ENCODE peak calls at places on chromosomes 4 and X, in five cellular contexts. H is Peyer's patch, W is adrenal gland, K is A549, D is HCT116. G is an unnamed sample.

GRCh38 chr4:14929669-14930068 is 72.6 kb upstream of the CPEB2 start:
- DNase-seq in H (no peak), W (no peak), K (no peak), D (no peak), G (no peak)

GRCh38 chr4:147198411-147199051 is 252.9 kb upstream of the TTC29 start:
- DNase-seq in H (no peak), W (no peak), K (no peak), D (no peak), G (no peak)

GRCh38 chr4:26360273-26360672 is 39.5 kb downstream of the RBPJ start:
- DNase-seq in H (no peak), W (no peak), K (no peak), D (no peak), G (no peak)

GRCh38 chr4:112083587-112084347 is 61.5 kb upstream of the FAM241A start:
- DNase-seq in H (no peak), W (no peak), K (peak), D (no peak), G (no peak)

GRCh38 chr4:172168888-172169287 is 355.7 kb downstream of the GALNTL6 start:
- DNase-seq in H (no peak), W (no peak), K (no peak), D (no peak), G (no peak)

GRCh38 chr4:110854021-110854678 is 231.3 kb upstream of the PITX2 start:
- DNase-seq in H (no peak), W (no peak), K (no peak), D (no peak), G (no peak)

GRCh38 chr4:124386648-124387047 is 325.9 kb downstream of the ANKRD50 start:
- DNase-seq in H (no peak), W (no peak), K (no peak), D (no peak), G (no peak)

GRCh38 chr4:127641524-127641923 is 8.8 kb downstream of the INTU start:
- DNase-seq in H (no peak), W (no peak), K (no peak), D (no peak), G (no peak)

GRCh38 chrX:39164212-39164611 is 363.0 kb downstream of the MID1IP1 start:
- DNase-seq in H (no peak), W (no peak), K (no peak), D (no peak), G (no peak)

GRCh38 chr4:141909541-141909940 is 273.2 kb downstream of the IL15 start:
- DNase-seq in H (no peak), W (no peak), K (no peak), D (no peak), G (no peak)

GRCh38 chrX:69243276-69243675 is 78.0 kb upstream of the PJA1 start:
- DNase-seq in H (no peak), W (no peak), K (no peak), D (no peak), G (no peak)

GRCh38 chr4:72677886-72678285 is 108.9 kb upstream of the ADAMTS3 start:
- DNase-seq in H (no peak), W (no peak), K (no peak), D (no peak), G (no peak)

GRCh38 chr4:116055857-116056827 is 942.7 kb upstream of the NDST4 start:
- DNase-seq in H (no peak), W (no peak), K (no peak), D (peak), G (no peak)

GRCh38 chrX:83847339-83847738 is 13.6 kb upstream of the CYLC1 start:
- DNase-seq in H (no peak), W (no peak), K (no peak), D (no peak), G (no peak)

GRCh38 chr4:99013402-99013843 is 17.9 kb downstream of the METAP1 start:
- DNase-seq in H (no peak), W (no peak), K (no peak), D (no peak), G (no peak)

GRCh38 chr4:41268721-41269517 is 12.2 kb downstream of the UCHL1 start:
- DNase-seq in H (no peak), W (no peak), K (no peak), D (no peak), G (no peak)

GRCh38 chr4:54482529-54482961 is 175.2 kb upstream of the KIT start:
- DNase-seq in H (no peak), W (peak), K (no peak), D (no peak), G (no peak)

GRCh38 chr4:139676913-139677585 is 11.4 kb downstream of the MGST2 start:
- DNase-seq in H (no peak), W (peak), K (no peak), D (no peak), G (no peak)

GRCh38 chr4:8745828-8746225 is 125.8 kb downstream of the HMX1 start:
- DNase-seq in H (no peak), W (no peak), K (no peak), D (no peak), G (peak)

GRCh38 chr4:36088542-36088941 is 155.8 kb downstream of the ARAP2 start:
- DNase-seq in H (no peak), W (no peak), K (no peak), D (no peak), G (no peak)

GRCh38 chr4:164011791-164012190 is 517.3 kb downstream of the TMA16 start:
- DNase-seq in H (no peak), W (no peak), K (no peak), D (no peak), G (no peak)

GRCh38 chrX:55867254-55867653 is 149.7 kb downstream of the RRAGB start:
- DNase-seq in H (no peak), W (no peak), K (no peak), D (no peak), G (no peak)

GRCh38 chr4:164012396-164013027 is 518.0 kb downstream of the TMA16 start:
- DNase-seq in H (no peak), W (no peak), K (no peak), D (peak), G (no peak)

GRCh38 chr4:56731857-56732256 is 50.8 kb upstream of the HOPX start:
- DNase-seq in H (no peak), W (no peak), K (no peak), D (no peak), G (peak)

GRCh38 chrX:17984415-17984814 is 123.3 kb upstream of the RAI2 start:
- DNase-seq in H (no peak), W (no peak), K (no peak), D (no peak), G (no peak)

GRCh38 chrX:139141370-139141769 is 389.2 kb upstream of the F9 start:
- DNase-seq in H (no peak), W (no peak), K (no peak), D (no peak), G (no peak)
- TF ChIP-seq CTCF in H (no peak), W (no peak), K (no peak), D (no peak), G (no peak)

DNA sequence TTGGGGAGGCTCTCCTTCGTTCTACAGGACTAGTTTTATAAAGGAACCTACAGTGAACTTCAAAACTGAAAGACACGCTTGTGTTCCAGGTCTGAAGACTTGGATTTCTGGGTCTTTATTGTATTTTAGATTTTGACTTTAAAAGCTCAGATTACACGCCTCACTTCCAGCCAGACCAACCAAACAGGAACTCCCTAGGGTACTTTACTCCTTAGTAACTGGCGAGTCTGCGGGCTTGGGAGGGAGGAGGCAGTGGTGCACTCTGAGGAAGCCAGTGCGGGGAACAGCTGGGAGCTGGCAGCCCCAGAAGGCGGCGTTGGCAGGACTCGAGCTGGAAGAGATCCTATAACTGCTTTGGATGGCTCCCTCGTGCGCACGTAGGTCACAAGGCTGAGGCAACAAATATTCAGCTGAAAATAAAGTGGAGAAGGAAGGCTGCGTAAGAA is 388 bp upstream of the PHKA1 start:
- DNase-seq in H (no peak), W (peak), K (peak), D (peak), G (peak)
- TF ChIP-seq POLR2A in H (no peak), W (peak), K (no peak), D (no peak), G (no peak)

GRCh38 chrX:46755656-46756055 is 3.3 kb downstream of the SLC9A7 start:
- DNase-seq in H (no peak), W (no peak), K (no peak), D (no peak), G (no peak)
- H3K4me3 ChIP-seq in H (no peak), W (no peak), K (no peak), D (no peak), G (no peak)

GRCh38 chr4:75513529-75514130 is 573 bp downstream of the RCHY1 start:
- DNase-seq in H (no peak), W (no peak), K (no peak), D (no peak), G (no peak)

GRCh38 chr4:75514949-75515612 is 808 bp downstream of the THAP6 start:
- DNase-seq in H (no peak), W (no peak), K (no peak), D (no peak), G (no peak)

GRCh38 chr4:75516144-75516543 is 1.9 kb downstream of the THAP6 start:
- DNase-seq in H (no peak), W (no peak), K (no peak), D (no peak), G (no peak)

GRCh38 chr4:75512336-75513211 is 1.6 kb downstream of the RCHY1 start:
- DNase-seq in H (no peak), W (no peak), K (no peak), D (no peak), G (no peak)

GRCh38 chr4:75514131-75514948 is at the start of the genes RCHY1 and THAP6:
- DNase-seq in H (peak), W (peak), K (peak), D (peak), G (peak)
- TF ChIP-seq CTCF in H (peak), W (no peak), K (no peak), D (no peak), G (peak)

DNA sequence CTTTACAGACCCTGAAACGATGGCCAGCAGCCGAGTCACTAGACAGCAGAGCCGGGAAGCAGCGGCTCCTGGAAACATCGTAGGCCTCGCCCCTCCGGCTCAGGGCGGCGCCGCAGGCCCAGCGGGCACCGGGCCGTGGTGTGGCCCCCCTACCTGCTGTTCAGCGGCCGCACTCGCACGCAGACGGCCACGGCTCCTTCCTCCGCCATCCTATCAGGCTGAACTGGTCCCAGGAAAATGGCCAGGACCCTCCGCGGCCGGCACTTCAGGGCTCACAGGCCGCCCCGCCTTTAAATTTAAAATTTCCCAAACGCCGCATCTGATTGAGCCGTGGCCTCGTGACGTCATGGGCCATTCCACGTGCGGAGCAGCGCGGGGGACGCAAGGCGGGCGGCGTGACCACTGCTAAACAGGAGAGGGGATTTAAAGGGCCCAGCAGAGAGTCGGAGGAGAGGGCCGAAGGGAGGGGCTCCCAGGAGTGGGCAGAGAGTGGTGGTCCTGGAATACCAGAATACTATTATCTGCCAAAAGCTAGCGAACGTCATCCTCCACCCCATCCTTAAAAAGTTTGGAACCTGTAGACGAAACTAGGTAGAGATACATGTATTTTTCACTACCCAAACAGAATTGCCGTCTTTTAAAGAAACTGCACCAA is at the start of gene CENPE:
- DNase-seq in H (peak), W (peak), K (peak), D (peak), G (peak)
- TF ChIP-seq POLR2A in H (peak), W (peak), K (no peak), D (peak), G (no peak)

GRCh38 chr4:70703695-70704332 is 15.5 kb downstream of the UTP3 start:
- DNase-seq in H (no peak), W (no peak), K (no peak), D (no peak), G (no peak)

GRCh38 chr4:70705856-70706461 is 15.8 kb upstream of the RUFY3 start:
- DNase-seq in H (no peak), W (no peak), K (no peak), D (no peak), G (no peak)

GRCh38 chr4:70705146-70705855 is 16.5 kb upstream of the RUFY3 start:
- DNase-seq in H (peak), W (peak), K (peak), D (no peak), G (peak)

GRCh38 chr4:70704333-70705145 is 16.2 kb downstream of the UTP3 start:
- DNase-seq in H (peak), W (peak), K (peak), D (peak), G (peak)

GRCh38 chr4:70706516-70706915 is 15.2 kb upstream of the RUFY3 start:
- DNase-seq in H (no peak), W (no peak), K (no peak), D (no peak), G (no peak)
- H3K4me3 ChIP-seq in H (peak), W (no peak), K (peak), D (peak), G (peak)

DNA sequence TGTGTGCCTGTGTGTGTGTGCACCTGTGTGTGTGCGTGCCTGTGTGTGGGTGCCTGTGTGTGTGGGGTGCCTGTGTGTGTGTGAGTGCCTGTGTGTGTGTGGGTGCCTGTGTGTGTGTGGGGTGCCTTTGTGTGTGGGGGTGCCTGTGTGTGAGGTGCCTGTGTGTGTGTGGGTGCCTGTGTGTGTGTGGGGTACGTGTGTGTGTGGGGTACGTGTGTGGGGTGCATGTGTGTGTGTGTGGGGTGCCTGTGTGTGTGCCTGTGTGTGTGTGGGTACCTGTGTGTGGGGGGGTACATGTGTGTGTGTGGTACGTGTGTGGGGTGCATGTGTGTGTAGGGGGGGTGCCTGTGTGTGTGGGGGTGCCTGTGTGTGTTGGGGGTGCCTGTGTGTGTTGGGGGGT is 73.4 kb upstream of the HGFAC start:
- DNase-seq in H (no peak), W (no peak), K (no peak), D (no peak), G (peak)
- TF ChIP-seq CTCF in H (no peak), W (no peak), K (no peak), D (no peak), G (no peak)

GRCh38 chr4:114476310-114476709 is 122.3 kb upstream of the UGT8 start:
- DNase-seq in H (no peak), W (no peak), K (no peak), D (no peak), G (no peak)

GRCh38 chr4:114474401-114474800 is 124.2 kb upstream of the UGT8 start:
- DNase-seq in H (no peak), W (no peak), K (no peak), D (no peak), G (no peak)

GRCh38 chr4:114481856-114482255 is 116.8 kb upstream of the UGT8 start:
- DNase-seq in H (no peak), W (no peak), K (no peak), D (no peak), G (no peak)

DNA sequence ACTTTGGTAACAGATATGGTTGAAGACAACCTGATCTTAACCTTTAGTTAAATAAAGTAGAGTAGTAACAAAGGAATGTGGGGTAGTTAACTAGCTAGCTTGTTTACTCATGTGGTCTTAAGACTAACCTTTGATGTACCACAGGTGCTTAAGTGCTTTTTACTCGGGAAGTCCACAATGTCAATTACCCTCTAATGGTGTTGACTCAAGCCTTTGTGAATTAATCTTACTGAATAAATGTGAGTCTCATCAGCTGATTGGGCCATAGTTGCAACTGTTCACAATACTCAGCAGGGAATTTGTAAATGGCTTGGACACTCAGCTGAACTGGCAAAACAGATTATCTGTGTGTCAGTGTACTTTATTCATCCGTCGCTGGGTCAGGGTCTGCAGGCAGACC is 119.0 kb upstream of the UGT8 start:
- DNase-seq in H (no peak), W (no peak), K (no peak), D (no peak), G (no peak)
- TF ChIP-seq POLR2A in H (no peak), W (no peak), K (no peak), D (no peak), G (no peak)

GRCh38 chrX:118976599-118977340 is 2.4 kb downstream of the LONRF3 start:
- DNase-seq in H (peak), W (peak), K (peak), D (no peak), G (peak)

GRCh38 chrX:118974908-118975671 is 672 bp downstream of the LONRF3 start:
- DNase-seq in H (peak), W (peak), K (no peak), D (no peak), G (peak)

GRCh38 chrX:118974088-118974907 is at the start of gene LONRF3:
- DNase-seq in H (peak), W (peak), K (peak), D (no peak), G (peak)

GRCh38 chrX:118977424-118977823 is 3.0 kb downstream of the LONRF3 start:
- DNase-seq in H (no peak), W (no peak), K (no peak), D (no peak), G (no peak)

GRCh38 chrX:118975831-118976598 is 1.6 kb downstream of the LONRF3 start:
- DNase-seq in H (peak), W (peak), K (peak), D (no peak), G (peak)
- H3K4me3 ChIP-seq in H (peak), W (no peak), K (peak), D (peak), G (peak)